ENCODE peak calls at places on chromosomes 3 and 15, in four cellular contexts. One of them, this sample, is unnamed.

GRCh38 chr3:189909139-189909538 is 211.6 kb downstream of the P3H2 start:
- DNase-seq in endodermal cell: no peak
- DNase-seq in Panc1: no peak
- DNase-seq in upper lobe of left lung: no peak
- DNase-seq in this sample: no peak

GRCh38 chr3:113552851-113553250 is 20.5 kb downstream of the SIDT1 start:
- DNase-seq in upper lobe of left lung: no peak
- DNase-seq in endodermal cell: no peak
- DNase-seq in Panc1: no peak
- DNase-seq in this sample: no peak

GRCh38 chr3:185825639-185826481 is 1.0 kb upstream of the IGF2BP2 start:
- DNase-seq in endodermal cell: peak
- DNase-seq in Panc1: no peak
- DNase-seq in upper lobe of left lung: peak
- DNase-seq in this sample: peak

GRCh38 chr3:127634653-127635052 is 5.7 kb downstream of the PODXL2 start:
- DNase-seq in Panc1: no peak
- DNase-seq in upper lobe of left lung: no peak
- DNase-seq in endodermal cell: no peak
- DNase-seq in this sample: no peak

GRCh38 chr3:12796171-12797123 is at the start of gene CAND2:
- DNase-seq in upper lobe of left lung: peak
- DNase-seq in endodermal cell: peak
- DNase-seq in Panc1: no peak
- DNase-seq in this sample: peak

GRCh38 chr3:157263027-157263426 is 103.1 kb upstream of the CCNL1 start:
- DNase-seq in Panc1: no peak
- DNase-seq in endodermal cell: no peak
- DNase-seq in upper lobe of left lung: no peak
- DNase-seq in this sample: no peak

GRCh38 chr15:63013052-63013808 is 29.3 kb upstream of the TPM1 start:
- DNase-seq in upper lobe of left lung: no peak
- DNase-seq in endodermal cell: no peak
- DNase-seq in Panc1: no peak
- DNase-seq in this sample: no peak

GRCh38 chr3:127286571-127287140 is 1.2 kb downstream of the PRR20G start:
- DNase-seq in Panc1: no peak
- DNase-seq in upper lobe of left lung: no peak
- DNase-seq in endodermal cell: no peak
- DNase-seq in this sample: no peak

GRCh38 chr3:16568115-16568514 is 37.1 kb downstream of the DAZL start:
- DNase-seq in endodermal cell: no peak
- DNase-seq in upper lobe of left lung: no peak
- DNase-seq in Panc1: no peak
- DNase-seq in this sample: no peak

GRCh38 chr3:3429841-3430240 is 250.3 kb upstream of the CRBN start:
- DNase-seq in endodermal cell: no peak
- DNase-seq in upper lobe of left lung: no peak
- DNase-seq in Panc1: no peak
- DNase-seq in this sample: no peak

This sample was measured in colonic mucosa.